ENCODE peak calls at places on chromosomes 2 and 18, in nine cellular contexts. K, W, A, F, I, U, J, R and E are unnamed samples.

GRCh38 chr18:9557250-9557943 is 57.0 kb downstream of the PPP4R1 start:
- DNase-seq in I (peak), F (no peak), U (no peak), K (no peak), A (no peak), R (no peak), W (no peak), J (no peak), E (no peak)

GRCh38 chr18:62312851-62313250 is 12.3 kb upstream of the TNFRSF11A start:
- DNase-seq in W (no peak), K (no peak), J (no peak), R (no peak), U (no peak), I (no peak), A (no peak), F (no peak), E (no peak)

GRCh38 chr18:52310651-52311050 is 29.3 kb upstream of the DCC start:
- DNase-seq in W (no peak), U (no peak), R (no peak), I (no peak), A (no peak), K (no peak), F (no peak), J (no peak), E (no peak)

GRCh38 chr18:54284967-54285785 is 15.9 kb downstream of the POLI start:
- DNase-seq in U (no peak), F (no peak), R (no peak), J (peak), W (no peak), I (peak), A (no peak), K (no peak), E (no peak)

GRCh38 chr2:219309278-219309677 is at the start of gene PTPRN:
- DNase-seq in W (no peak), K (no peak), F (peak), U (no peak), J (no peak), A (no peak), I (peak), R (no peak), E (no peak)

GRCh38 chr2:237968048-237968862 is 1.4 kb downstream of the UBE2F start:
- DNase-seq in W (no peak), A (no peak), F (no peak), I (peak), J (peak), K (no peak), R (peak), U (no peak), E (peak)

GRCh38 chr2:65421432-65421748 is 11.0 kb downstream of the SPRED2 start:
- DNase-seq in R (no peak), U (no peak), I (no peak), W (no peak), J (no peak), F (no peak), K (no peak), A (no peak), E (no peak)

GRCh38 chr18:79616651-79617518 is 62.7 kb upstream of the CTDP1 start:
- DNase-seq in A (peak), K (peak), U (no peak), F (peak), R (no peak), I (peak), J (no peak), W (no peak), E (no peak)

GRCh38 chr2:133755515-133756311 is 187.4 kb upstream of the NCKAP5 start:
- DNase-seq in K (no peak), W (no peak), F (no peak), R (peak), I (peak), A (no peak), U (no peak), J (peak), E (no peak)

GRCh38 chr2:38439226-38439612 is 62.1 kb upstream of the ATL2 start:
- DNase-seq in A (no peak), W (no peak), K (no peak), U (no peak), I (no peak), F (no peak), J (no peak), R (no peak), E (no peak)

GRCh38 chr2:149100739-149101699 is 62.5 kb downstream of the LYPD6B start:
- DNase-seq in A (peak), K (no peak), R (no peak), U (no peak), I (no peak), W (no peak), F (no peak), J (no peak), E (no peak)

GRCh38 chr18:79454034-79454735 is 58.5 kb downstream of the NFATC1 start:
- DNase-seq in W (no peak), J (peak), F (no peak), R (no peak), I (peak), A (no peak), U (no peak), K (no peak), E (no peak)

GRCh38 chr2:234147335-234147861 is 96.9 kb downstream of the SPP2 start:
- DNase-seq in I (no peak), W (no peak), F (no peak), U (peak), R (no peak), J (no peak), K (no peak), A (no peak), E (no peak)

GRCh38 chr18:48408111-48408726 is 964 bp downstream of the ZBTB7C start:
- DNase-seq in K (peak), F (no peak), R (peak), I (no peak), U (no peak), W (no peak), J (peak), A (peak), E (no peak)

GRCh38 chr18:55439036-55439435 is 149.0 kb downstream of the TCF4 start:
- DNase-seq in K (no peak), R (no peak), I (no peak), F (no peak), W (no peak), A (no peak), J (no peak), U (no peak), E (no peak)

GRCh38 chr2:224837558-224837957 is 121.4 kb upstream of the CCDC195 start:
- DNase-seq in A (no peak), R (no peak), J (peak), F (no peak), I (peak), U (no peak), W (no peak), K (no peak), E (no peak)

GRCh38 chr2:101873543-101873942 is 118.2 kb upstream of the IL1R2 start:
- DNase-seq in I (no peak), F (no peak), U (no peak), J (no peak), W (peak), R (no peak), A (no peak), K (no peak), E (peak)

GRCh38 chr2:237427807-237428506 is 14.0 kb upstream of the COL6A3 start:
- DNase-seq in K (no peak), A (no peak), F (no peak), I (no peak), R (no peak), W (no peak), J (no peak), U (no peak), E (no peak)

GRCh38 chr2:163373481-163373880 is 362.3 kb downstream of the FIGN start:
- DNase-seq in F (no peak), W (no peak), J (no peak), A (no peak), U (no peak), K (no peak), R (no peak), I (no peak), E (no peak)

GRCh38 chr18:79769698-79770500 is 27.8 kb upstream of the KCNG2 start:
- DNase-seq in W (no peak), I (no peak), K (no peak), R (peak), F (no peak), J (no peak), A (no peak), U (no peak), E (no peak)

GRCh38 chr2:40458271-40458794 is 6.4 kb upstream of the SLC8A1 start:
- DNase-seq in R (peak), A (no peak), J (no peak), F (no peak), U (no peak), I (no peak), W (no peak), K (no peak), E (no peak)

GRCh38 chr2:3433339-3433699 is 53.8 kb downstream of the TRAPPC12 start:
- DNase-seq in I (no peak), A (no peak), J (no peak), W (no peak), U (no peak), K (no peak), F (no peak), R (no peak), E (no peak)

GRCh38 chr2:239947361-239948045 is 77.6 kb downstream of the NDUFA10 start:
- DNase-seq in R (no peak), I (no peak), U (no peak), W (no peak), F (no peak), J (no peak), K (peak), A (no peak), E (no peak)

GRCh38 chr2:169928463-169928864 is 101.2 kb downstream of the UBR3 start:
- DNase-seq in W (no peak), R (no peak), K (no peak), I (peak), F (no peak), A (no peak), U (peak), J (peak), E (peak)

GRCh38 chr2:201807452-201807980 is 1.2 kb downstream of the CDK15 start:
- DNase-seq in W (no peak), R (peak), K (peak), A (no peak), I (peak), U (no peak), F (no peak), J (no peak), E (no peak)

GRCh38 chr2:119264781-119265692 is 41.4 kb downstream of the STEAP3 start:
- DNase-seq in W (peak), A (peak), J (peak), R (peak), K (no peak), F (peak), I (peak), U (peak), E (peak)

GRCh38 chr18:32048507-32049091 is 30.0 kb downstream of the RNF125 start:
- DNase-seq in F (no peak), W (no peak), U (no peak), K (no peak), I (peak), J (no peak), R (peak), A (peak), E (no peak)

GRCh38 chr2:209702775-209703174 is 68.9 kb upstream of the UNC80 start:
- DNase-seq in U (no peak), F (no peak), J (no peak), K (no peak), A (no peak), R (no peak), W (no peak), I (no peak), E (no peak)

GRCh38 chr18:62933261-62933887 is 218.0 kb downstream of the PHLPP1 start:
- DNase-seq in R (no peak), A (no peak), F (no peak), K (no peak), W (no peak), U (no peak), I (no peak), J (no peak), E (no peak)

GRCh38 chr18:35267161-35267651 is 22.8 kb downstream of the ZSCAN30 start:
- DNase-seq in F (no peak), U (no peak), W (no peak), R (peak), J (peak), K (peak), I (no peak), A (peak), E (peak)

GRCh38 chr18:79581911-79582310 is 97.7 kb upstream of the CTDP1 start:
- DNase-seq in J (no peak), W (no peak), F (no peak), K (peak), A (peak), I (no peak), R (no peak), U (no peak), E (no peak)

GRCh38 chr2:20650412-20650879 is 452 bp downstream of the HS1BP3 start:
- DNase-seq in F (peak), U (no peak), K (no peak), I (peak), J (peak), R (peak), A (no peak), W (peak), E (peak)

GRCh38 chr2:203328735-203329549 is 748 bp downstream of the ABI2 start:
- DNase-seq in K (peak), W (peak), J (peak), I (peak), F (peak), R (peak), U (no peak), A (peak), E (peak)

DNA sequence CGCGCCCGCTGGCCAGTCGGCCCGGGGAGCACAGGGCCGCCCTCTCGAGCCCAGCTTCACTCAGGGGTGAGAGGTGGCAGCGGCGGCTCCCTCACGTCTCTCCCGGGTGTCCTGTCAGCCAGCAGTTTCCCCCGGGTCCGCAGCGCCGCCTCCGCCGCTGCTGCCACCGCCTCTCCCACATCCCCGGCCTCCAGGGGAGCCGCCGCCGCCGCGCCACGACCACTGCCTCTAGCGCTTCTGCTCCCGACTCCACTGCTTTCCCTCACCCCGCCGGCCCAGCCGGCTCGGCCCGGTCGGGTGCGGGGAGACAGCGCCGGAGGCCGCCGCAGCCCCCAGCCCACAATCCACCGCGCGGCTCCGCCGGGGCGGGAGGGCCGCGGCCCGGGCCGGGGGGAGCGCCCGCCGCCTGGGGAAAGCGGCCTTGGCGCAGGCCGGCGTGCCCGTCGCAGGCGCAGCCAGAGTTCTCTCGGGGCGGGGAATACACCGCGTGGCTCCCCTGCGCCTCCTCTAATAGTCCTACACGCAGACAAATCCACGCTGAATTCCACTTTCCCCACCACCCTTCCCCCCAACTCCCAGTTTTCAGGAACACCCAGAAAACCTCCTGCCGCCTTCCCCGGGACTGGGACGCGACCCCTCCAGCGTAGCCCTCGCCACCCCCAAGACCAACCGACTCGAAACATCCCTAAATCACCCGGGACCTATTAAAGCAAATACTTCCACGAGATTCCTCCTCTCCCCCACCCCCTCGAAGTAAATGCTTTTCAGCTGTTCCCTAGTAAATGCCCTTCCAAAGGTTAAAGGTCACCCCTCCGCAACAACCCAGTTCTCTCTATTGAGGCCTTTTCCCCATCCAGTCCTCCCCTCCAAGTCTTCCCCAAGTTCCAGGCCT is at the start of gene VPS54:
- DNase-seq in K (peak), I (peak), F (peak), W (peak), R (peak), U (peak), J (peak), A (peak), E (peak)
- TF ChIP-seq POLR2A in K (peak), I (peak), F (peak), W (peak), R (no peak), U (peak), J (peak), A (peak), E (peak)

GRCh38 chr2:68971591-68972231 is 2.7 kb upstream of the GKN1 start:
- DNase-seq in R (no peak), I (peak), F (no peak), W (peak), U (no peak), A (no peak), K (no peak), J (no peak), E (no peak)
- TF ChIP-seq POLR2A in R (no peak), I (peak), F (no peak), W (no peak), U (no peak), A (no peak), K (no peak), J (no peak), E (no peak)

GRCh38 chr2:174634130-174635014 is 36.8 kb upstream of the WIPF1 start:
- DNase-seq in R (no peak), F (peak), A (no peak), U (no peak), K (no peak), J (peak), W (no peak), I (peak), E (peak)
- TF ChIP-seq POLR2A in R (no peak), F (no peak), A (no peak), U (no peak), K (no peak), J (no peak), W (no peak), I (no peak), E (peak)

DNA sequence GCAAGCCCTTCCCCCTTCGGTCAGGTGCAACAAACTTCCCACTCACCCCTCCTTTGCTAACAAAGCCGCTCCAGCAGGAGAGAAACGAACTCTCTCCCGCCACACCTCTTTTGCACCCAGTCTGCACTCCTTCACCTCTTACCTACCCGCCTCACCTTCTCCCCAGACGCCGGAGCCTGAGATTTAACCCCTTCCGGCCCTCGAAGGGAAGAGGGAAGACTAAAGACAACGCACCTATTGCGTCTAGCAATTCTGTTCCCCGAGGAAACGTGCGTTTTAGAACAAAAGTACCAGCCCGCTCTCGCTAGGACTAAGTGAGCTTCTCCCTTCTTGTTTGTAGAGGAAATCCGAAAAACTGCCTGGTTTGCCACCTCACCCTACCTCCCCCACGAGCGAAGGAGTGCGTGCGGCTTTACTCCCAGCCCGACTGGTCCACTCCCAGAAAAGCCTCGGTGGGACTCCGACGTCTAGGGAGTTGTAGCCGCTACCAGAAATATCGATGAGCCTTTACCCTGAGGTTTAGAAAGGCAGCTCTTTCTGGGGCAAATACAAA is 441 bp upstream of the PEX13 start:
- DNase-seq in K (peak), A (peak), I (peak), F (peak), J (no peak), R (peak), U (peak), W (peak), E (peak)
- TF ChIP-seq POLR2A in K (no peak), A (no peak), I (no peak), F (peak), J (no peak), R (no peak), U (no peak), W (peak), E (no peak)

DNA sequence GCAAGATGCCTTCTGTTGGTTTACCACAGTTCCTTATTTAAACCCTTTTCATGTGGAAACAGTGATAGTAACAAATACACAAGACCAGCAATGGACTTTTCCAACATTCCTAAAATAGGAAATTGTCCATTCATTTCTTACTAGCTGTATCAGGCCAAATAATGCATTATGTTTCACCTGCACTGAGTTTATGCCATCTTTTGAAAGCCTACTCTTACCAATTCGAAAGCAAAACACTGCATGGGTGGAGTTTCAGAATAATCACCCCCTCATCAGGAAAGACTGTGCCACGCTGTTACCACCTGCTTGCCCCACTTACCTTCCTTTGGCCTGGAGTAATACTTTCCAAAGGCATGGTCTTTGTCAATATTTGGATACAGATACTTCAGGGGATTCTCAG is 37.5 kb downstream of the STAT1 start:
- DNase-seq in F (no peak), W (no peak), U (no peak), R (no peak), J (no peak), A (no peak), I (no peak), K (no peak), E (no peak)
- TF ChIP-seq POLR2A in F (no peak), W (no peak), U (no peak), R (no peak), J (no peak), A (no peak), I (no peak), K (no peak), E (no peak)

GRCh38 chr2:110216803-110217202 is 4.5 kb upstream of the MTLN start:
- DNase-seq in I (no peak), R (no peak), F (no peak), W (no peak), K (no peak), J (no peak), U (no peak), A (no peak), E (no peak)

GRCh38 chr2:110216199-110216598 is 3.9 kb upstream of the MTLN start:
- DNase-seq in U (no peak), F (no peak), K (no peak), R (no peak), W (no peak), A (no peak), I (no peak), J (no peak), E (no peak)

GRCh38 chr2:110215566-110216158 is 3.3 kb upstream of the MTLN start:
- DNase-seq in W (no peak), R (no peak), F (no peak), J (no peak), I (no peak), U (no peak), A (no peak), K (no peak), E (no peak)

DNA sequence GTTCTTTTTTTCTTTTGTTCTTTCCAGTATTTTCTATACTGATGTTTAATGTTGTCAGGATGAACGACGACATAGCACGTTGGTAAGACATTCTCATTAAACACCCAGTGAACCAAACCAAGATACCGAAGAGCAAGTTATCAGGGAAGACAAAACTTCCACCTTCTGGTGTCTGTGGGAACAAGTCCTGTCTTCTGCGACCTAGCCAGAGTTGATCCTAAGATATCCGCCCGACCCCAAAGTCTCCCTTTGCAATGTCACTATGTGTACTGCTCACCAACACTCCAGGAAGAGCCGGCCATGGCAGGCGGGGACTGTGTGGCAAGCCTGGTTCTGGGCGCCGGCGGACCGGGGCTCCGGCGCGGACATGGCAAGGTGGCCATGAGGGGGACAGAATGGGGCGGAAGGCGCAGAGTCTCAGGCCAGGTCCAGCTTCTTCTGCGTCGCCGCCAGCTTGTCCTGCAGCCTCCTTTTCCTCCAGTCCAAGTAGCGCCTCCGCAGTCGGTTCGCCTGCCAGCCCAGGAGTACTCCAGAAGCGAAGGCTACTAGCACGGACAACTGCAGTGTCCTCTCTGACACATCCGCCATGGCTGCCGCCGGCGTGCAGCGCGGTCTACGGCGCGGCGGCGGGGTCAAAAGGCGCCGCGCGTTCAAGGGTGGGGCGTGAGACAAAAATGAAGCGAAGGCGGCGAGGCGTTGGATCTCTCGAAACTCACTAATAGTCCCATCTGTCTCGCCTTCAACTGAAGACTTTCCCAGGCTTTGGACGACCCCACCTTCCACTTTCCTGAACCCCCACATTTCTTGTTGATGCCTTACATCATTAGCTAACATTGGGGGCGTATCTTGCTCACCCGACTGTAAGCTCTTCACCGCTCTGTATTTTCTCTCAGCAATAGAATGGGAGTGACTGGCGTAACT is at the start of gene MTLN:
- DNase-seq in J (peak), I (peak), W (peak), K (peak), F (peak), R (peak), A (peak), U (peak), E (peak)
- TF ChIP-seq POLR2A in J (peak), I (peak), W (peak), K (peak), F (peak), R (no peak), A (peak), U (peak), E (peak)